ENCODE peak calls at places on chromosomes 12 and 14, in nine cellular contexts. D, G, Y, P, N, J, X, F and U are unnamed samples.

GRCh38 chr14:64654072-64654899 is 49.9 kb upstream of the PLEKHG3 start:
- DNase-seq in D (no peak), G (no peak), Y (no peak), P (no peak), N (peak; percentile 14), J (peak; percentile 67), X (peak; percentile 92), F (no peak), U (no peak)

GRCh38 chr12:48965447-48965846 is 6.1 kb downstream of the WNT10B start:
- DNase-seq in D (no peak), G (no peak), Y (no peak), P (no peak), N (no peak), J (no peak), X (peak; percentile 33), F (no peak), U (no peak)

GRCh38 chr14:81004575-81004974 is 49.2 kb downstream of the TSHR start:
- DNase-seq in D (no peak), G (no peak), Y (no peak), P (no peak), N (no peak), J (no peak), X (no peak), F (no peak), U (no peak)

GRCh38 chr14:95234426-95234825 is 77.1 kb upstream of the DICER1 start:
- DNase-seq in D (no peak), G (no peak), Y (no peak), P (no peak), N (no peak), J (no peak), X (no peak), F (no peak), U (no peak)

GRCh38 chr14:102926104-102926503 is 3.6 kb downstream of the AMN start:
- DNase-seq in D (no peak), G (no peak), Y (no peak), P (no peak), N (no peak), J (no peak), X (no peak), F (no peak), U (no peak)

GRCh38 chr12:69243099-69244084 is 4.0 kb downstream of the CPSF6 start:
- DNase-seq in D (no peak), G (peak; percentile 27), Y (no peak), P (no peak), N (no peak), J (no peak), X (no peak), F (no peak), U (no peak)

GRCh38 chr14:51224551-51224950 is 15.5 kb upstream of the TMX1 start:
- DNase-seq in D (no peak), G (no peak), Y (no peak), P (no peak), N (no peak), J (no peak), X (peak; percentile 35), F (peak; percentile 32), U (no peak)

GRCh38 chr12:123388218-123388947 is 4.5 kb downstream of the KMT5A start:
- DNase-seq in D (peak; percentile 67), G (peak; percentile 78), Y (peak; percentile 77), P (peak; percentile 63), N (peak; percentile 92), J (peak; percentile 83), X (peak; percentile 59), F (peak; percentile 61), U (peak; percentile 58)

GRCh38 chr14:71541973-71542730 is 390.1 kb upstream of the RGS6 start:
- DNase-seq in D (no peak), G (no peak), Y (no peak), P (no peak), N (no peak), J (no peak), X (no peak), F (no peak), U (no peak)

GRCh38 chr14:19878029-19878642 is 3.2 kb downstream of the OR4K2 start:
- DNase-seq in D (no peak), G (no peak), Y (no peak), P (no peak), N (no peak), J (no peak), X (no peak), F (no peak), U (no peak)

GRCh38 chr14:81313200-81313599 is 86.9 kb downstream of the STON2 start:
- DNase-seq in D (no peak), G (no peak), Y (no peak), P (no peak), N (no peak), J (no peak), X (no peak), F (no peak), U (no peak)

GRCh38 chr14:63223596-63223995 is 19.4 kb downstream of the RHOJ start:
- DNase-seq in D (no peak), G (no peak), Y (no peak), P (no peak), N (no peak), J (no peak), X (no peak), F (no peak), U (no peak)

GRCh38 chr12:32196250-32197198 is 89.9 kb downstream of the BICD1 start:
- DNase-seq in D (no peak), G (no peak), Y (no peak), P (no peak), N (no peak), J (no peak), X (no peak), F (no peak), U (no peak)

GRCh38 chr12:123056709-123057108 is 76.2 kb downstream of the ARL6IP4 start:
- DNase-seq in D (no peak), G (no peak), Y (no peak), P (no peak), N (no peak), J (no peak), X (no peak), F (no peak), U (no peak)

GRCh38 chr14:104986487-104987164 is 1.0 kb downstream of the CLBA1 start:
- DNase-seq in D (no peak), G (no peak), Y (no peak), P (no peak), N (no peak), J (no peak), X (no peak), F (no peak), U (no peak)

GRCh38 chr12:1928439-1929121 is 10.1 kb upstream of the CACNA2D4 start:
- DNase-seq in D (no peak), G (no peak), Y (no peak), P (no peak), N (peak; percentile 53), J (peak; percentile 41), X (no peak), F (no peak), U (no peak)

GRCh38 chr14:86357866-86358265 is 827.9 kb downstream of the FLRT2 start:
- DNase-seq in D (no peak), G (no peak), Y (no peak), P (no peak), N (no peak), J (no peak), X (no peak), F (peak; percentile 6), U (no peak)

GRCh38 chr12:49673446-49674317 is 33.5 kb downstream of the FMNL3 start:
- DNase-seq in D (no peak), G (no peak), Y (peak; percentile 95), P (no peak), N (peak; percentile 65), J (peak; percentile 59), X (peak; percentile 96), F (peak; percentile 98), U (no peak)

GRCh38 chr12:56120158-56120846 is 2.2 kb downstream of the ZC3H10 start:
- DNase-seq in D (no peak), G (no peak), Y (no peak), P (no peak), N (no peak), J (no peak), X (no peak), F (no peak), U (no peak)

GRCh38 chr14:69249603-69250002 is 10.4 kb upstream of the GALNT16 start:
- DNase-seq in D (no peak), G (no peak), Y (no peak), P (no peak), N (no peak), J (no peak), X (no peak), F (no peak), U (no peak)

GRCh38 chr12:79454338-79454777 is 236.4 kb downstream of the PAWR start:
- DNase-seq in D (no peak), G (no peak), Y (no peak), P (no peak), N (no peak), J (no peak), X (peak; percentile 43), F (peak; percentile 2), U (no peak)

GRCh38 chr14:104254735-104255400 is 116.5 kb downstream of the KIF26A start:
- DNase-seq in D (no peak), G (no peak), Y (no peak), P (no peak), N (no peak), J (no peak), X (no peak), F (no peak), U (no peak)

GRCh38 chr12:109036975-109037374 is 15.4 kb upstream of the USP30 start:
- DNase-seq in D (no peak), G (no peak), Y (no peak), P (no peak), N (no peak), J (no peak), X (no peak), F (no peak), U (no peak)

GRCh38 chr12:64729909-64730584 is 29.2 kb downstream of the GNS start:
- DNase-seq in D (no peak), G (peak; percentile 13), Y (no peak), P (no peak), N (no peak), J (no peak), X (no peak), F (no peak), U (no peak)

GRCh38 chr12:82672811-82673495 is 13.8 kb upstream of the TMTC2 start:
- DNase-seq in D (no peak), G (no peak), Y (no peak), P (no peak), N (no peak), J (no peak), X (no peak), F (no peak), U (no peak)

GRCh38 chr12:112134731-112135130 is 9.4 kb downstream of the TRAFD1 start:
- DNase-seq in D (no peak), G (no peak), Y (no peak), P (no peak), N (no peak), J (no peak), X (no peak), F (no peak), U (no peak)

GRCh38 chr12:84924956-84925355 is 12.4 kb upstream of the SLC6A15 start:
- DNase-seq in D (no peak), G (no peak), Y (no peak), P (no peak), N (no peak), J (no peak), X (peak; percentile 58), F (no peak), U (no peak)

GRCh38 chr12:6180300-6181051 is 19.7 kb upstream of the CD9 start:
- DNase-seq in D (no peak), G (no peak), Y (no peak), P (no peak), N (no peak), J (peak; percentile 62), X (peak; percentile 54), F (no peak), U (no peak)

GRCh38 chr12:53046655-53047220 is 3.1 kb upstream of the TNS2 start:
- DNase-seq in D (peak; percentile 21), G (peak; percentile 42), Y (peak; percentile 85), P (no peak), N (peak; percentile 82), J (peak; percentile 95), X (peak; percentile 96), F (peak; percentile 79), U (no peak)

GRCh38 chr12:16972923-16973770 is 367.2 kb upstream of the LMO3 start:
- DNase-seq in D (no peak), G (no peak), Y (no peak), P (no peak), N (no peak), J (no peak), X (no peak), F (no peak), U (no peak)

GRCh38 chr14:68379510-68380303 is 413.2 kb downstream of the ZFP36L1 start:
- DNase-seq in D (peak; percentile 17), G (peak; percentile 34), Y (no peak), P (no peak), N (peak; percentile 68), J (no peak), X (peak; percentile 70), F (no peak), U (no peak)